ENCODE peak calls at places on chromosomes 3 and 15, in ten cellular contexts. G is mesendoderm; T is stimulated activated CD4-positive, alpha-beta T cell treated with anti-CD3 and anti-CD28 coated beads, Interleukin-12 subunit alpha, Interleukin-12 subunit beta, amount 100 ng/mL, for 4 hours; Y is GM12891; N is BJ; W is ELF-1; C is activated CD4-positive, alpha-beta T cell treated with anti-CD3 and anti-CD28 coated beads, Interleukin-2, amount 50 U/mL, for 24 hours; Q is ELR; P is stimulated activated CD8-positive, alpha-beta memory T cell treated with anti-CD3 and anti-CD28 coated beads, Interleukin-4, amount 100 ng/mL, for 24 hours; A is cardiac muscle cell. E is an unnamed sample.

GRCh38 chr3:56823421-56823926 is 21.7 kb upstream of the ARHGEF3 start:
- DNase-seq in G (peak; percentile 86), T (no peak), Y (no peak), N (no peak), W (no peak), C (no peak), Q (no peak), P (no peak), A (no peak), E (no peak)

GRCh38 chr3:136432685-136433084 is 182.5 kb downstream of the PCCB start:
- DNase-seq in G (no peak), T (no peak), Y (no peak), N (no peak), W (no peak), C (no peak), Q (no peak), P (no peak), A (no peak), E (no peak)

GRCh38 chr3:8987673-8988655 is 24.7 kb upstream of the RAD18 start:
- DNase-seq in G (peak; percentile 91), T (peak; percentile 54), Y (peak; percentile 83), N (no peak), W (peak; percentile 94), C (peak; percentile 28), Q (peak; percentile 57), P (no peak), A (peak; percentile 74), E (peak; percentile 82)

GRCh38 chr15:57485869-57486268 is 105.8 kb upstream of the MYZAP start:
- DNase-seq in G (peak; percentile 98), T (no peak), Y (no peak), N (peak; percentile 26), W (peak; percentile 96), C (no peak), Q (peak; percentile 97), P (no peak), A (peak; percentile 72), E (peak; percentile 89)

GRCh38 chr3:192261135-192261534 is 466.2 kb downstream of the FGF12 start:
- DNase-seq in G (no peak), T (no peak), Y (no peak), N (no peak), W (no peak), C (no peak), Q (no peak), P (no peak), A (no peak), E (no peak)

GRCh38 chr3:176693416-176693815 is 503.9 kb downstream of the TBL1XR1 start:
- DNase-seq in G (no peak), T (no peak), Y (no peak), N (no peak), W (no peak), C (no peak), Q (no peak), P (no peak), A (no peak), E (no peak)

GRCh38 chr3:51942603-51943450 is 664 bp downstream of the PARP3 start:
- DNase-seq in G (peak; percentile 29), T (peak; percentile 57), Y (peak; percentile 96), N (no peak), W (no peak), C (peak; percentile 24), Q (peak; percentile 83), P (peak; percentile 42), A (peak; percentile 62), E (peak; percentile 69)

GRCh38 chr15:45729146-45729545 is 94.3 kb downstream of the SQOR start:
- DNase-seq in G (peak; percentile 65), T (no peak), Y (no peak), N (no peak), W (peak; percentile 28), C (no peak), Q (peak; percentile 49), P (no peak), A (no peak), E (no peak)

GRCh38 chr15:58724471-58724870 is 25.0 kb downstream of the ADAM10 start:
- DNase-seq in G (no peak), T (no peak), Y (peak; percentile 19), N (no peak), W (no peak), C (no peak), Q (no peak), P (no peak), A (peak; percentile 17), E (peak; percentile 63)

GRCh38 chr3:150766742-150767141 is 3.8 kb upstream of the SIAH2 start:
- DNase-seq in G (no peak), T (no peak), Y (no peak), N (no peak), W (no peak), C (no peak), Q (no peak), P (no peak), A (no peak), E (no peak)

GRCh38 chr15:90838544-90838943 is 29.8 kb upstream of the FURIN start:
- DNase-seq in G (no peak), T (no peak), Y (no peak), N (no peak), W (no peak), C (no peak), Q (no peak), P (no peak), A (no peak), E (no peak)

GRCh38 chr3:151816091-151816604 is 2.2 kb downstream of the AADAC start:
- DNase-seq in G (peak; percentile 26), T (no peak), Y (no peak), N (no peak), W (peak; percentile 31), C (no peak), Q (peak; percentile 80), P (no peak), A (peak; percentile 87), E (peak; percentile 65)

GRCh38 chr15:66940368-66940767 is 125.0 kb upstream of the SMAD3 start:
- DNase-seq in G (no peak), T (no peak), Y (peak; percentile 49), N (no peak), W (no peak), C (no peak), Q (peak; percentile 56), P (no peak), A (no peak), E (no peak)

GRCh38 chr15:42091753-42092665 is 2.4 kb downstream of the PLA2G4D start:
- DNase-seq in G (peak; percentile 97), T (no peak), Y (no peak), N (no peak), W (peak; percentile 86), C (no peak), Q (peak; percentile 87), P (no peak), A (no peak), E (no peak)

GRCh38 chr3:171491412-171491811 is 31.2 kb upstream of the TNIK start:
- DNase-seq in G (no peak), T (no peak), Y (no peak), N (no peak), W (no peak), C (no peak), Q (no peak), P (no peak), A (no peak), E (no peak)

GRCh38 chr15:67146875-67147381 is 81.5 kb downstream of the SMAD3 start:
- DNase-seq in G (peak; percentile 71), T (peak; percentile 22), Y (no peak), N (no peak), W (peak; percentile 78), C (no peak), Q (peak; percentile 95), P (no peak), A (peak; percentile 93), E (peak; percentile 87)

GRCh38 chr3:129058441-129059194 is 2.0 kb upstream of the GP9 start:
- DNase-seq in G (no peak), T (no peak), Y (no peak), N (no peak), W (peak; percentile 37), C (no peak), Q (no peak), P (no peak), A (no peak), E (peak; percentile 65)

GRCh38 chr15:73244333-73244732 is 124.4 kb downstream of the HCN4 start:
- DNase-seq in G (peak; percentile 65), T (no peak), Y (no peak), N (no peak), W (no peak), C (no peak), Q (peak; percentile 15), P (no peak), A (no peak), E (no peak)

GRCh38 chr3:42043116-42043796 is 47.9 kb upstream of the TRAK1 start:
- DNase-seq in G (peak; percentile 97), T (no peak), Y (no peak), N (no peak), W (peak; percentile 93), C (no peak), Q (peak; percentile 53), P (no peak), A (peak; percentile 93), E (peak; percentile 94)

GRCh38 chr15:63870043-63870394 is 36.3 kb upstream of the HERC1 start:
- DNase-seq in G (no peak), T (no peak), Y (no peak), N (no peak), W (no peak), C (no peak), Q (peak; percentile 23), P (no peak), A (no peak), E (no peak)

GRCh38 chr15:100350434-100351226 is 8.9 kb upstream of the ADAMTS17 start:
- DNase-seq in G (no peak), T (no peak), Y (no peak), N (no peak), W (no peak), C (no peak), Q (peak; percentile 13), P (no peak), A (peak; percentile 95), E (no peak)

GRCh38 chr3:63450634-63451363 is 172.7 kb downstream of the SYNPR start:
- DNase-seq in G (peak; percentile 16), T (no peak), Y (no peak), N (no peak), W (no peak), C (no peak), Q (peak; percentile 1), P (no peak), A (no peak), E (no peak)

GRCh38 chr15:100558771-100559254 is 30.1 kb upstream of the CERS3 start:
- DNase-seq in G (no peak), T (no peak), Y (no peak), N (no peak), W (no peak), C (no peak), Q (no peak), P (no peak), A (no peak), E (no peak)